ENCODE peak calls at places on chromosomes 13 and 19, in six cellular contexts. N, P, I, F, A and B are unnamed samples.

GRCh38 chr13:33751151-33751550 is 66.8 kb upstream of the RFC3 start:
- DNase-seq in N (no peak), P (no peak), I (no peak), F (no peak), A (no peak), B (no peak)

GRCh38 chr19:13850910-13851753 is 25.8 kb upstream of the NANOS3 start:
- DNase-seq in N (peak), P (peak), I (peak), F (no peak), A (no peak), B (no peak)

GRCh38 chr13:101624210-101624922 is 171.9 kb downstream of the ITGBL1 start:
- DNase-seq in N (no peak), P (no peak), I (no peak), F (no peak), A (no peak), B (no peak)

GRCh38 chr13:101514695-101515275 is 62.3 kb downstream of the ITGBL1 start:
- DNase-seq in N (peak), P (no peak), I (no peak), F (peak), A (peak), B (no peak)

GRCh38 chr13:32256243-32256642 is 58.9 kb downstream of the ZAR1L start:
- DNase-seq in N (no peak), P (no peak), I (no peak), F (no peak), A (no peak), B (no peak)

GRCh38 chr19:7857727-7858701 is 16.2 kb downstream of the PRR36 start:
- DNase-seq in N (no peak), P (no peak), I (no peak), F (no peak), A (peak), B (no peak)

GRCh38 chr19:8194528-8195275 is 14.5 kb upstream of the CERS4 start:
- DNase-seq in N (no peak), P (peak), I (peak), F (no peak), A (no peak), B (no peak)

GRCh38 chr19:10544242-10544752 is 593 bp downstream of the ATG4D start:
- DNase-seq in N (no peak), P (no peak), I (no peak), F (no peak), A (peak), B (no peak)

GRCh38 chr13:37599509-37599908 is 941 bp upstream of the POSTN start:
- DNase-seq in N (no peak), P (no peak), I (no peak), F (no peak), A (no peak), B (no peak)

GRCh38 chr19:17686027-17686511 is 2.1 kb downstream of the UNC13A start:
- DNase-seq in N (peak), P (no peak), I (no peak), F (no peak), A (no peak), B (no peak)

GRCh38 chr19:10762656-10763055 is 44.8 kb downstream of the DNM2 start:
- DNase-seq in N (no peak), P (peak), I (no peak), F (no peak), A (no peak), B (no peak)

GRCh38 chr19:19420570-19421301 is 15.3 kb downstream of the GATAD2A start:
- DNase-seq in N (no peak), P (no peak), I (peak), F (no peak), A (no peak), B (no peak)

GRCh38 chr13:91045351-91046034 is 302.0 kb upstream of the MIR17HG start:
- DNase-seq in N (peak), P (no peak), I (no peak), F (peak), A (peak), B (no peak)

GRCh38 chr19:2014731-2015610 is 543 bp downstream of the BTBD2 start:
- DNase-seq in N (peak), P (no peak), I (no peak), F (no peak), A (peak), B (no peak)

GRCh38 chr13:51501592-51502205 is 48.9 kb upstream of the INTS6 start:
- DNase-seq in N (no peak), P (no peak), I (no peak), F (no peak), A (no peak), B (no peak)

GRCh38 chr13:102847272-102848234 is 1.7 kb downstream of the ERCC5 start:
- DNase-seq in N (peak), P (no peak), I (no peak), F (no peak), A (peak), B (no peak)

GRCh38 chr13:90545070-90545840 is 802.2 kb upstream of the MIR17HG start:
- DNase-seq in N (no peak), P (no peak), I (no peak), F (no peak), A (peak), B (no peak)

GRCh38 chr19:10404888-10405808 is 1.8 kb upstream of the CDC37 start:
- DNase-seq in N (peak), P (no peak), I (peak), F (no peak), A (no peak), B (no peak)

GRCh38 chr19:33794578-33795369 is 1.9 kb upstream of the KCTD15 start:
- DNase-seq in N (peak), P (no peak), I (no peak), F (no peak), A (no peak), B (no peak)

GRCh38 chr13:41259875-41260501 is 3.4 kb downstream of the MTRF1 start:
- DNase-seq in N (no peak), P (no peak), I (no peak), F (no peak), A (no peak), B (no peak)

GRCh38 chr13:31093145-31093885 is 68.4 kb downstream of the HSPH1 start:
- DNase-seq in N (no peak), P (no peak), I (no peak), F (no peak), A (no peak), B (no peak)

GRCh38 chr19:47176627-47177090 is 46.0 kb downstream of the SAE1 start:
- DNase-seq in N (no peak), P (peak), I (peak), F (no peak), A (no peak), B (no peak)